ENCODE peak calls at places on chromosomes 11 and 22, in ten cellular contexts. E is kidney tubule cell; R is stimulated activated CD4-positive, alpha-beta T cell treated with anti-CD3 and anti-CD28 coated beads, Interleukin-1b, Interleukin-23, amount 100 ng/mL, for 24 hours; X is fibroblast of the aortic adventitia; M is left ventricle myocardium inferior; O is iris pigment epithelial cell; P is endothelial cell; L is kidney; J is neuronal stem cell; S is cardiac muscle cell. K is an unnamed sample.

GRCh38 chr22:49577168-49578060 is 250.3 kb downstream of the BRD1 start:
- DNase-seq in J (no peak), X (no peak), L (peak; percentile 53), P (no peak), S (no peak), M (no peak), O (no peak), R (no peak), E (no peak), K (peak; percentile 38)

GRCh38 chr11:6757373-6757967 is 14.3 kb downstream of the OR2AG2 start:
- DNase-seq in O (peak; percentile 73), X (peak; percentile 74), M (peak; percentile 26), L (no peak), S (peak; percentile 75), P (peak; percentile 61), E (peak; percentile 57), R (no peak), J (peak; percentile 43), K (peak; percentile 34)

GRCh38 chr11:76459299-76459698 is 14.5 kb downstream of the EMSY start:
- DNase-seq in P (no peak), M (no peak), E (no peak), O (peak; percentile 3), L (no peak), R (no peak), S (no peak), J (no peak), X (no peak), K (no peak)

GRCh38 chr11:128981254-128981653 is 38.6 kb upstream of the TP53AIP1 start:
- DNase-seq in P (no peak), M (no peak), E (peak; percentile 12), R (no peak), O (no peak), X (no peak), J (no peak), L (no peak), S (no peak), K (no peak)

GRCh38 chr11:70027451-70027850 is 50.7 kb upstream of the ANO1 start:
- DNase-seq in J (no peak), E (no peak), L (no peak), X (no peak), P (no peak), R (no peak), S (no peak), O (no peak), M (no peak), K (no peak)

GRCh38 chr11:92775277-92775676 is 194.2 kb upstream of the MTNR1B start:
- DNase-seq in M (no peak), S (no peak), J (no peak), O (no peak), E (no peak), R (no peak), X (no peak), P (no peak), L (no peak), K (no peak)

GRCh38 chr11:25992254-25992653 is 339.7 kb upstream of the ANO3 start:
- DNase-seq in M (no peak), L (no peak), O (no peak), E (no peak), S (peak; percentile 39), X (peak; percentile 83), J (no peak), P (no peak), R (no peak), K (no peak)

GRCh38 chr22:45742866-45743450 is 71.3 kb downstream of the ATXN10 start:
- DNase-seq in X (peak; percentile 68), E (no peak), R (no peak), M (no peak), L (no peak), J (no peak), S (peak; percentile 72), P (no peak), O (peak; percentile 75), K (no peak)

GRCh38 chr11:11025087-11025486 is 167.2 kb upstream of the ZBED5 start:
- DNase-seq in P (no peak), E (peak; percentile 53), X (peak; percentile 42), L (no peak), R (no peak), M (no peak), O (peak; percentile 34), J (no peak), S (no peak), K (no peak)

GRCh38 chr22:40055143-40055926 is 60.6 kb downstream of the FAM83F start:
- DNase-seq in X (no peak), M (no peak), J (no peak), O (no peak), L (no peak), E (peak; percentile 45), R (peak; percentile 13), P (no peak), S (no peak), K (no peak)

GRCh38 chr11:62404918-62405317 is 13.9 kb upstream of the SCGB1A1 start:
- DNase-seq in P (no peak), S (no peak), J (no peak), E (no peak), R (no peak), M (no peak), O (no peak), L (no peak), X (no peak), K (no peak)

GRCh38 chr11:43687120-43687791 is 6.7 kb downstream of the HSD17B12 start:
- DNase-seq in J (no peak), M (peak; percentile 47), L (peak; percentile 62), S (peak; percentile 87), O (peak; percentile 78), E (peak; percentile 5), R (no peak), X (peak; percentile 55), P (peak; percentile 33), K (peak; percentile 77)

GRCh38 chr11:6475936-6476335 is 2.2 kb upstream of the TRIM3 start:
- DNase-seq in R (no peak), P (no peak), M (no peak), X (no peak), S (no peak), E (no peak), O (no peak), L (no peak), J (no peak), K (no peak)

GRCh38 chr11:86931059-86931964 is 23.9 kb downstream of the FZD4 start:
- DNase-seq in X (peak; percentile 71), J (no peak), O (no peak), L (no peak), E (no peak), M (no peak), R (no peak), P (no peak), S (no peak), K (no peak)

GRCh38 chr22:47151490-47151889 is 389.0 kb downstream of the TBC1D22A start:
- DNase-seq in R (no peak), O (peak; percentile 66), J (no peak), S (peak; percentile 42), M (no peak), P (no peak), L (no peak), E (peak; percentile 53), X (peak; percentile 14), K (no peak)

GRCh38 chr11:11856638-11857037 is 14.9 kb downstream of the USP47 start:
- DNase-seq in M (no peak), E (peak; percentile 39), X (no peak), O (peak; percentile 60), J (no peak), S (peak; percentile 32), R (no peak), L (no peak), P (no peak), K (no peak)

GRCh38 chr11:44361883-44362282 is 51.9 kb upstream of the ALX4 start:
- DNase-seq in E (no peak), X (no peak), P (no peak), R (no peak), O (peak; percentile 4), L (no peak), S (peak; percentile 7), M (no peak), J (no peak), K (no peak)

GRCh38 chr22:23108324-23109078 is 33.3 kb downstream of the RSPH14 start:
- DNase-seq in X (no peak), E (no peak), R (no peak), J (no peak), M (no peak), S (no peak), P (no peak), L (no peak), O (no peak), K (no peak)

GRCh38 chr11:78386551-78386950 is 31.1 kb downstream of the GAB2 start:
- DNase-seq in L (no peak), J (no peak), P (no peak), X (no peak), M (no peak), O (no peak), R (no peak), E (no peak), S (no peak), K (no peak)

GRCh38 chr11:27991731-27992130 is 116.2 kb downstream of the KIF18A start:
- DNase-seq in E (no peak), R (no peak), L (no peak), M (no peak), O (peak; percentile 63), J (no peak), S (peak; percentile 29), X (peak; percentile 61), P (no peak), K (no peak)

K was measured in tibial artery.